ENCODE peak calls at places on chromosome 6, in six cellular contexts. One of them, this sample, is unnamed.

GRCh38 chr6:157779705-157780604 is 43.1 kb upstream of the SNX9 start:
- DNase-seq in T-cell: no peak
- DNase-seq in AG04450: no peak
- DNase-seq in stimulated activated CD8-positive, alpha-beta memory T cell treated with anti-CD3 and anti-CD28 coated beads, Interleukin-7, amount 100 ng/mL, for 24 hours: no peak
- DNase-seq in CD8-positive, alpha-beta memory T cell: no peak
- DNase-seq in AG09319: no peak
- DNase-seq in this sample: no peak

GRCh38 chr6:89941847-89942497 is 47.7 kb downstream of the GJA10 start:
- DNase-seq in T-cell: no peak
- DNase-seq in AG04450: no peak
- DNase-seq in stimulated activated CD8-positive, alpha-beta memory T cell treated with anti-CD3 and anti-CD28 coated beads, Interleukin-7, amount 100 ng/mL, for 24 hours: no peak
- DNase-seq in CD8-positive, alpha-beta memory T cell: no peak
- DNase-seq in AG09319: no peak
- DNase-seq in this sample: no peak

GRCh38 chr6:155604991-155605390 is 149.4 kb upstream of the NOX3 start:
- DNase-seq in T-cell: no peak
- DNase-seq in AG04450: no peak
- DNase-seq in stimulated activated CD8-positive, alpha-beta memory T cell treated with anti-CD3 and anti-CD28 coated beads, Interleukin-7, amount 100 ng/mL, for 24 hours: no peak
- DNase-seq in CD8-positive, alpha-beta memory T cell: no peak
- DNase-seq in AG09319: no peak
- DNase-seq in this sample: no peak

GRCh38 chr6:26607434-26608230 is 10.9 kb downstream of the ABT1 start:
- DNase-seq in T-cell: peak
- DNase-seq in AG04450: peak
- DNase-seq in stimulated activated CD8-positive, alpha-beta memory T cell treated with anti-CD3 and anti-CD28 coated beads, Interleukin-7, amount 100 ng/mL, for 24 hours: no peak
- DNase-seq in CD8-positive, alpha-beta memory T cell: peak
- DNase-seq in AG09319: peak
- DNase-seq in this sample: no peak

GRCh38 chr6:26482338-26482737 is 17.8 kb upstream of the BTN1A1 start:
- DNase-seq in T-cell: no peak
- DNase-seq in AG04450: no peak
- DNase-seq in stimulated activated CD8-positive, alpha-beta memory T cell treated with anti-CD3 and anti-CD28 coated beads, Interleukin-7, amount 100 ng/mL, for 24 hours: no peak
- DNase-seq in CD8-positive, alpha-beta memory T cell: no peak
- DNase-seq in AG09319: no peak
- DNase-seq in this sample: no peak

GRCh38 chr6:21181866-21182265 is 411.7 kb upstream of the SOX4 start:
- DNase-seq in T-cell: no peak
- DNase-seq in AG04450: no peak
- DNase-seq in stimulated activated CD8-positive, alpha-beta memory T cell treated with anti-CD3 and anti-CD28 coated beads, Interleukin-7, amount 100 ng/mL, for 24 hours: no peak
- DNase-seq in CD8-positive, alpha-beta memory T cell: no peak
- DNase-seq in AG09319: no peak
- DNase-seq in this sample: no peak

GRCh38 chr6:18016133-18016532 is 28.7 kb upstream of the KIF13A start:
- DNase-seq in T-cell: no peak
- DNase-seq in AG04450: no peak
- DNase-seq in stimulated activated CD8-positive, alpha-beta memory T cell treated with anti-CD3 and anti-CD28 coated beads, Interleukin-7, amount 100 ng/mL, for 24 hours: no peak
- DNase-seq in CD8-positive, alpha-beta memory T cell: no peak
- DNase-seq in AG09319: no peak
- DNase-seq in this sample: no peak

GRCh38 chr6:71420693-71421328 is 132.2 kb downstream of the OGFRL1 start:
- DNase-seq in T-cell: no peak
- DNase-seq in AG04450: peak
- DNase-seq in stimulated activated CD8-positive, alpha-beta memory T cell treated with anti-CD3 and anti-CD28 coated beads, Interleukin-7, amount 100 ng/mL, for 24 hours: no peak
- DNase-seq in CD8-positive, alpha-beta memory T cell: no peak
- DNase-seq in AG09319: peak
- DNase-seq in this sample: peak

GRCh38 chr6:63452117-63452516 is 120.2 kb upstream of the LOC128125822 start:
- DNase-seq in T-cell: no peak
- DNase-seq in AG04450: no peak
- DNase-seq in stimulated activated CD8-positive, alpha-beta memory T cell treated with anti-CD3 and anti-CD28 coated beads, Interleukin-7, amount 100 ng/mL, for 24 hours: no peak
- DNase-seq in CD8-positive, alpha-beta memory T cell: no peak
- DNase-seq in AG09319: no peak
- DNase-seq in this sample: no peak

GRCh38 chr6:132007474-132008190 is 56.5 kb upstream of the CCN2 start:
- DNase-seq in T-cell: no peak
- DNase-seq in AG04450: peak
- DNase-seq in stimulated activated CD8-positive, alpha-beta memory T cell treated with anti-CD3 and anti-CD28 coated beads, Interleukin-7, amount 100 ng/mL, for 24 hours: no peak
- DNase-seq in CD8-positive, alpha-beta memory T cell: no peak
- DNase-seq in AG09319: no peak
- DNase-seq in this sample: no peak

GRCh38 chr6:37990762-37991525 is 171.4 kb downstream of the ZFAND3 start:
- DNase-seq in T-cell: no peak
- DNase-seq in AG04450: peak
- DNase-seq in stimulated activated CD8-positive, alpha-beta memory T cell treated with anti-CD3 and anti-CD28 coated beads, Interleukin-7, amount 100 ng/mL, for 24 hours: no peak
- DNase-seq in CD8-positive, alpha-beta memory T cell: no peak
- DNase-seq in AG09319: peak
- DNase-seq in this sample: no peak

GRCh38 chr6:109411034-109411433 is 28.8 kb upstream of the CD164 start:
- DNase-seq in T-cell: no peak
- DNase-seq in AG04450: no peak
- DNase-seq in stimulated activated CD8-positive, alpha-beta memory T cell treated with anti-CD3 and anti-CD28 coated beads, Interleukin-7, amount 100 ng/mL, for 24 hours: no peak
- DNase-seq in CD8-positive, alpha-beta memory T cell: no peak
- DNase-seq in AG09319: no peak
- DNase-seq in this sample: no peak

GRCh38 chr6:107653183-107653580 is 163.3 kb downstream of the SOBP start:
- DNase-seq in T-cell: no peak
- DNase-seq in AG04450: no peak
- DNase-seq in stimulated activated CD8-positive, alpha-beta memory T cell treated with anti-CD3 and anti-CD28 coated beads, Interleukin-7, amount 100 ng/mL, for 24 hours: no peak
- DNase-seq in CD8-positive, alpha-beta memory T cell: no peak
- DNase-seq in AG09319: no peak
- DNase-seq in this sample: no peak

GRCh38 chr6:118709859-118710350 is 58.5 kb upstream of the CEP85L start:
- DNase-seq in T-cell: peak
- DNase-seq in AG04450: peak
- DNase-seq in stimulated activated CD8-positive, alpha-beta memory T cell treated with anti-CD3 and anti-CD28 coated beads, Interleukin-7, amount 100 ng/mL, for 24 hours: no peak
- DNase-seq in CD8-positive, alpha-beta memory T cell: peak
- DNase-seq in AG09319: no peak
- DNase-seq in this sample: no peak

GRCh38 chr6:4316867-4317400 is 181.6 kb upstream of the ECI2 start:
- DNase-seq in T-cell: no peak
- DNase-seq in AG04450: peak
- DNase-seq in stimulated activated CD8-positive, alpha-beta memory T cell treated with anti-CD3 and anti-CD28 coated beads, Interleukin-7, amount 100 ng/mL, for 24 hours: no peak
- DNase-seq in CD8-positive, alpha-beta memory T cell: no peak
- DNase-seq in AG09319: peak
- DNase-seq in this sample: peak

GRCh38 chr6:42091718-42092023 is 41.3 kb downstream of the TAF8 start:
- DNase-seq in T-cell: no peak
- DNase-seq in AG04450: no peak
- DNase-seq in stimulated activated CD8-positive, alpha-beta memory T cell treated with anti-CD3 and anti-CD28 coated beads, Interleukin-7, amount 100 ng/mL, for 24 hours: no peak
- DNase-seq in CD8-positive, alpha-beta memory T cell: no peak
- DNase-seq in AG09319: no peak
- DNase-seq in this sample: no peak

GRCh38 chr6:77451466-77451865 is 11.8 kb downstream of the HTR1B start:
- DNase-seq in T-cell: no peak
- DNase-seq in AG04450: no peak
- DNase-seq in stimulated activated CD8-positive, alpha-beta memory T cell treated with anti-CD3 and anti-CD28 coated beads, Interleukin-7, amount 100 ng/mL, for 24 hours: no peak
- DNase-seq in CD8-positive, alpha-beta memory T cell: no peak
- DNase-seq in AG09319: no peak
- DNase-seq in this sample: no peak

GRCh38 chr6:133410628-133411027 is 169.5 kb downstream of the EYA4 start:
- DNase-seq in T-cell: no peak
- DNase-seq in AG04450: no peak
- DNase-seq in stimulated activated CD8-positive, alpha-beta memory T cell treated with anti-CD3 and anti-CD28 coated beads, Interleukin-7, amount 100 ng/mL, for 24 hours: no peak
- DNase-seq in CD8-positive, alpha-beta memory T cell: no peak
- DNase-seq in AG09319: no peak
- DNase-seq in this sample: no peak

GRCh38 chr6:109934293-109934692 is 43.8 kb upstream of the GPR6 start:
- DNase-seq in T-cell: no peak
- DNase-seq in AG04450: no peak
- DNase-seq in stimulated activated CD8-positive, alpha-beta memory T cell treated with anti-CD3 and anti-CD28 coated beads, Interleukin-7, amount 100 ng/mL, for 24 hours: no peak
- DNase-seq in CD8-positive, alpha-beta memory T cell: no peak
- DNase-seq in AG09319: no peak
- DNase-seq in this sample: no peak

GRCh38 chr6:158457616-158458278 is 102.1 kb upstream of the TMEM181 start:
- DNase-seq in T-cell: no peak
- DNase-seq in AG04450: no peak
- DNase-seq in stimulated activated CD8-positive, alpha-beta memory T cell treated with anti-CD3 and anti-CD28 coated beads, Interleukin-7, amount 100 ng/mL, for 24 hours: no peak
- DNase-seq in CD8-positive, alpha-beta memory T cell: no peak
- DNase-seq in AG09319: no peak
- DNase-seq in this sample: no peak

GRCh38 chr6:36318690-36319435 is 17.8 kb downstream of the BNIP5 start:
- DNase-seq in T-cell: no peak
- DNase-seq in AG04450: no peak
- DNase-seq in stimulated activated CD8-positive, alpha-beta memory T cell treated with anti-CD3 and anti-CD28 coated beads, Interleukin-7, amount 100 ng/mL, for 24 hours: no peak
- DNase-seq in CD8-positive, alpha-beta memory T cell: no peak
- DNase-seq in AG09319: no peak
- DNase-seq in this sample: no peak

GRCh38 chr6:80338201-80338836 is 231.8 kb downstream of the BCKDHB start:
- DNase-seq in T-cell: peak
- DNase-seq in AG04450: peak
- DNase-seq in stimulated activated CD8-positive, alpha-beta memory T cell treated with anti-CD3 and anti-CD28 coated beads, Interleukin-7, amount 100 ng/mL, for 24 hours: peak
- DNase-seq in CD8-positive, alpha-beta memory T cell: peak
- DNase-seq in AG09319: no peak
- DNase-seq in this sample: no peak

GRCh38 chr6:22248513-22249308 is 48.1 kb downstream of the PRL start:
- DNase-seq in T-cell: no peak
- DNase-seq in AG04450: no peak
- DNase-seq in stimulated activated CD8-positive, alpha-beta memory T cell treated with anti-CD3 and anti-CD28 coated beads, Interleukin-7, amount 100 ng/mL, for 24 hours: no peak
- DNase-seq in CD8-positive, alpha-beta memory T cell: no peak
- DNase-seq in AG09319: no peak
- DNase-seq in this sample: peak

GRCh38 chr6:148152244-148152643 is 190.4 kb upstream of the SASH1 start:
- DNase-seq in T-cell: no peak
- DNase-seq in AG04450: no peak
- DNase-seq in stimulated activated CD8-positive, alpha-beta memory T cell treated with anti-CD3 and anti-CD28 coated beads, Interleukin-7, amount 100 ng/mL, for 24 hours: no peak
- DNase-seq in CD8-positive, alpha-beta memory T cell: no peak
- DNase-seq in AG09319: no peak
- DNase-seq in this sample: no peak

GRCh38 chr6:109945091-109945490 is 33.0 kb upstream of the GPR6 start:
- DNase-seq in T-cell: no peak
- DNase-seq in AG04450: no peak
- DNase-seq in stimulated activated CD8-positive, alpha-beta memory T cell treated with anti-CD3 and anti-CD28 coated beads, Interleukin-7, amount 100 ng/mL, for 24 hours: no peak
- DNase-seq in CD8-positive, alpha-beta memory T cell: no peak
- DNase-seq in AG09319: no peak
- DNase-seq in this sample: no peak

GRCh38 chr6:32439708-32440214 is at the start of gene HLA-DRA:
- DNase-seq in T-cell: peak
- DNase-seq in AG04450: peak
- DNase-seq in stimulated activated CD8-positive, alpha-beta memory T cell treated with anti-CD3 and anti-CD28 coated beads, Interleukin-7, amount 100 ng/mL, for 24 hours: no peak
- DNase-seq in CD8-positive, alpha-beta memory T cell: peak
- DNase-seq in AG09319: no peak
- DNase-seq in this sample: no peak

GRCh38 chr6:117498159-117498558 is 15.7 kb downstream of the DCBLD1 start:
- DNase-seq in T-cell: no peak
- DNase-seq in AG04450: no peak
- DNase-seq in stimulated activated CD8-positive, alpha-beta memory T cell treated with anti-CD3 and anti-CD28 coated beads, Interleukin-7, amount 100 ng/mL, for 24 hours: no peak
- DNase-seq in CD8-positive, alpha-beta memory T cell: no peak
- DNase-seq in AG09319: no peak
- DNase-seq in this sample: peak

GRCh38 chr6:92690997-92691599 is 728.3 kb downstream of the EPHA7 start:
- DNase-seq in T-cell: no peak
- DNase-seq in AG04450: peak
- DNase-seq in stimulated activated CD8-positive, alpha-beta memory T cell treated with anti-CD3 and anti-CD28 coated beads, Interleukin-7, amount 100 ng/mL, for 24 hours: no peak
- DNase-seq in CD8-positive, alpha-beta memory T cell: no peak
- DNase-seq in AG09319: no peak
- DNase-seq in this sample: no peak

GRCh38 chr6:52390361-52390727 is 28.4 kb downstream of the PAQR8 start:
- DNase-seq in T-cell: peak
- DNase-seq in AG04450: no peak
- DNase-seq in stimulated activated CD8-positive, alpha-beta memory T cell treated with anti-CD3 and anti-CD28 coated beads, Interleukin-7, amount 100 ng/mL, for 24 hours: no peak
- DNase-seq in CD8-positive, alpha-beta memory T cell: peak
- DNase-seq in AG09319: no peak
- DNase-seq in this sample: no peak

GRCh38 chr6:150072201-150072600 is 3.3 kb upstream of the ULBP3 start:
- DNase-seq in T-cell: peak
- DNase-seq in AG04450: no peak
- DNase-seq in stimulated activated CD8-positive, alpha-beta memory T cell treated with anti-CD3 and anti-CD28 coated beads, Interleukin-7, amount 100 ng/mL, for 24 hours: no peak
- DNase-seq in CD8-positive, alpha-beta memory T cell: no peak
- DNase-seq in AG09319: no peak
- DNase-seq in this sample: no peak

GRCh38 chr6:93177918-93178317 is 241.4 kb downstream of the EPHA7 start:
- DNase-seq in T-cell: no peak
- DNase-seq in AG04450: no peak
- DNase-seq in stimulated activated CD8-positive, alpha-beta memory T cell treated with anti-CD3 and anti-CD28 coated beads, Interleukin-7, amount 100 ng/mL, for 24 hours: no peak
- DNase-seq in CD8-positive, alpha-beta memory T cell: no peak
- DNase-seq in AG09319: no peak
- DNase-seq in this sample: no peak

GRCh38 chr6:97189767-97190166 is 93.2 kb downstream of the MMS22L start:
- DNase-seq in T-cell: no peak
- DNase-seq in AG04450: no peak
- DNase-seq in stimulated activated CD8-positive, alpha-beta memory T cell treated with anti-CD3 and anti-CD28 coated beads, Interleukin-7, amount 100 ng/mL, for 24 hours: no peak
- DNase-seq in CD8-positive, alpha-beta memory T cell: no peak
- DNase-seq in AG09319: no peak
- DNase-seq in this sample: peak

GRCh38 chr6:47854996-47855395 is 73.2 kb downstream of the OPN5 start:
- DNase-seq in T-cell: no peak
- DNase-seq in AG04450: no peak
- DNase-seq in stimulated activated CD8-positive, alpha-beta memory T cell treated with anti-CD3 and anti-CD28 coated beads, Interleukin-7, amount 100 ng/mL, for 24 hours: no peak
- DNase-seq in CD8-positive, alpha-beta memory T cell: no peak
- DNase-seq in AG09319: no peak
- DNase-seq in this sample: no peak

GRCh38 chr6:39021779-39022178 is 26.8 kb upstream of the GLP1R start:
- DNase-seq in T-cell: no peak
- DNase-seq in AG04450: no peak
- DNase-seq in stimulated activated CD8-positive, alpha-beta memory T cell treated with anti-CD3 and anti-CD28 coated beads, Interleukin-7, amount 100 ng/mL, for 24 hours: no peak
- DNase-seq in CD8-positive, alpha-beta memory T cell: no peak
- DNase-seq in AG09319: no peak
- DNase-seq in this sample: no peak

GRCh38 chr6:159594750-159595117 is 98.3 kb downstream of the SOD2 start:
- DNase-seq in T-cell: no peak
- DNase-seq in AG04450: no peak
- DNase-seq in stimulated activated CD8-positive, alpha-beta memory T cell treated with anti-CD3 and anti-CD28 coated beads, Interleukin-7, amount 100 ng/mL, for 24 hours: no peak
- DNase-seq in CD8-positive, alpha-beta memory T cell: no peak
- DNase-seq in AG09319: no peak
- DNase-seq in this sample: no peak

GRCh38 chr6:160831751-160832150 is 129.7 kb downstream of the PLG start:
- DNase-seq in T-cell: no peak
- DNase-seq in AG04450: no peak
- DNase-seq in stimulated activated CD8-positive, alpha-beta memory T cell treated with anti-CD3 and anti-CD28 coated beads, Interleukin-7, amount 100 ng/mL, for 24 hours: no peak
- DNase-seq in CD8-positive, alpha-beta memory T cell: no peak
- DNase-seq in AG09319: no peak
- DNase-seq in this sample: no peak

GRCh38 chr6:166032366-166033171 is 135.1 kb downstream of the TBXT start:
- DNase-seq in T-cell: no peak
- DNase-seq in AG04450: peak
- DNase-seq in stimulated activated CD8-positive, alpha-beta memory T cell treated with anti-CD3 and anti-CD28 coated beads, Interleukin-7, amount 100 ng/mL, for 24 hours: no peak
- DNase-seq in CD8-positive, alpha-beta memory T cell: no peak
- DNase-seq in AG09319: peak
- DNase-seq in this sample: no peak

GRCh38 chr6:162854734-162855191 is 127.0 kb downstream of the PACRG start:
- DNase-seq in T-cell: no peak
- DNase-seq in AG04450: no peak
- DNase-seq in stimulated activated CD8-positive, alpha-beta memory T cell treated with anti-CD3 and anti-CD28 coated beads, Interleukin-7, amount 100 ng/mL, for 24 hours: no peak
- DNase-seq in CD8-positive, alpha-beta memory T cell: no peak
- DNase-seq in AG09319: no peak
- DNase-seq in this sample: no peak

GRCh38 chr6:93819189-93819588 is 399.8 kb upstream of the EPHA7 start:
- DNase-seq in T-cell: no peak
- DNase-seq in AG04450: no peak
- DNase-seq in stimulated activated CD8-positive, alpha-beta memory T cell treated with anti-CD3 and anti-CD28 coated beads, Interleukin-7, amount 100 ng/mL, for 24 hours: no peak
- DNase-seq in CD8-positive, alpha-beta memory T cell: no peak
- DNase-seq in AG09319: no peak
- DNase-seq in this sample: no peak